ENCODE peak calls at places on chromosome 3, in four cellular contexts. U, R, B and E are unnamed samples.

GRCh38 chr3:140145501-140145900 is 210.5 kb downstream of the CLSTN2 start:
- DNase-seq in R (no peak), B (no peak), U (no peak), E (no peak)

GRCh38 chr3:68866157-68866556 is 66.2 kb downstream of the TAFA4 start:
- DNase-seq in B (no peak), U (no peak), R (no peak), E (peak)

GRCh38 chr3:57227930-57228733 is 603 bp downstream of the APPL1 start:
- DNase-seq in B (peak), U (peak), R (peak), E (peak)

GRCh38 chr3:10804183-10804648 is 11.8 kb upstream of the SLC6A11 start:
- DNase-seq in R (no peak), B (peak), U (no peak), E (peak)

GRCh38 chr3:178665747-178666146 is 129.5 kb downstream of the KCNMB2 start:
- DNase-seq in U (no peak), B (no peak), R (no peak), E (no peak)

GRCh38 chr3:10529809-10530208 is 24.4 kb upstream of the ATP2B2 start:
- DNase-seq in R (no peak), U (no peak), B (no peak), E (no peak)

GRCh38 chr3:37487785-37488184 is 313.4 kb upstream of the LRRFIP2 start:
- DNase-seq in U (no peak), R (no peak), B (no peak), E (no peak)

GRCh38 chr3:36434682-36435426 is 54.5 kb downstream of the STAC start:
- DNase-seq in U (peak), B (peak), R (no peak), E (peak)

GRCh38 chr3:142863010-142863787 is 25.7 kb downstream of the PCOLCE2 start:
- DNase-seq in B (peak), R (no peak), U (peak), E (peak)

GRCh38 chr3:133506215-133506901 is 67.1 kb upstream of the CDV3 start:
- DNase-seq in R (peak), U (no peak), B (no peak), E (no peak)

GRCh38 chr3:181913254-181913653 is 201.5 kb downstream of the SOX2 start:
- DNase-seq in B (peak), R (no peak), U (no peak), E (peak)

GRCh38 chr3:162586591-162586990 is 1090.0 kb downstream of the OTOL1 start:
- DNase-seq in U (no peak), B (no peak), R (no peak), E (no peak)

GRCh38 chr3:133722935-133723334 is 23.3 kb upstream of the TF start:
- DNase-seq in B (no peak), R (no peak), U (no peak), E (no peak)

GRCh38 chr3:10956991-10957390 is 35.6 kb upstream of the SLC6A1 start:
- DNase-seq in R (no peak), B (no peak), U (no peak), E (no peak)

GRCh38 chr3:8460815-8461482 is 40.7 kb upstream of the LMCD1 start:
- DNase-seq in B (peak), R (peak), U (peak), E (peak)

GRCh38 chr3:142904639-142905441 is 16.0 kb upstream of the PCOLCE2 start:
- DNase-seq in U (peak), R (no peak), B (peak), E (peak)

GRCh38 chr3:184325715-184326114 is 11.3 kb downstream of the EIF4G1 start:
- DNase-seq in U (no peak), R (no peak), B (no peak), E (peak)

GRCh38 chr3:183455064-183455463 is 26.6 kb upstream of the MCF2L2 start:
- DNase-seq in B (peak), R (peak), U (peak), E (peak)

GRCh38 chr3:188113761-188114160 is 40.2 kb upstream of the LPP start:
- DNase-seq in R (no peak), U (no peak), B (no peak), E (no peak)

GRCh38 chr3:158718490-158719170 is 13.6 kb downstream of the RARRES1 start:
- DNase-seq in R (peak), B (peak), U (peak), E (peak)

DNA sequence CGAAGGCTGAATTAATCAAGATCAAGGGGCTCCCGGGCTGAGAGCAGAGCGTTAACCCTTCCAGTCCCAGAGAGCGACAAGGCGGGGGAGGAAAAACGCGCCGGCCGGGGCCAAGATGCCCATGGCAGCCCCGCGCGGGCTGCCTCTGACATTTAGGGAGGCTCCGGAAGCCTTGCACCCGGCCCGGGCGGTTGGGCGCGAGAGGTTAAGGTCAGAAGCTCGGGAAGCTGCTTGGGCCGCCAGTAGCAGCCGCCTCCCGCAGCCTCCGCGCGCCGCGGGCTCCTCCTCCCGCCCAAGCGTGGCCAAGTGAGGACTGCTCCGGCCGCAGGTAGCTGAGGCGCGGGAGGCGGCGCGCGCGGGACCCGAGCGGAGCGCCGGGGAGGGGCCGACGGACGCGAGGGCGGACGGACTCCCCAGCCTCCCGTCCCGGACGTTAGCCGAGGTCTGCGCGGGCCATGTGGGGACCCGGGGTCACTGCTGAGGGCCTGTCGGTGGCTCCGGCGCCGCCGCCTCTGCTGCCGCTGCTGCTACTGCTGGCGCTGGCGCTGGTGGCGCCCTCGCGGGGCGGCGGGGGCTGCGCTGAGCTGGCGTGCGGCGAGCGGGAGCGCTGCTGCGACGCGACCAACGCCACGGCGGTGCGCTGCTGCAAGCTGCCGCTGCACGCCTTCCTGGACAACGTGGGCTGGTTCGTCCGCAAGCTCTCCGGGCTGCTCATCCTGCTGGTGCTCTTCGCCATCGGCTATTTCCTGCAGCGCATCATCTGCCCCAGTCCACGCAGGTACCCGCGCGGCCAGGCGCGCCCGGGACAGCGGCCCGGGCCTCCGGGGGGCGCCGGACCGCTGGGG is at the start of gene C3orf80:
- DNase-seq in B (peak), U (peak), R (peak), E (peak)
- TF ChIP-seq EZH2 in B (no peak), U (no peak), R (no peak), E (peak)

DNA sequence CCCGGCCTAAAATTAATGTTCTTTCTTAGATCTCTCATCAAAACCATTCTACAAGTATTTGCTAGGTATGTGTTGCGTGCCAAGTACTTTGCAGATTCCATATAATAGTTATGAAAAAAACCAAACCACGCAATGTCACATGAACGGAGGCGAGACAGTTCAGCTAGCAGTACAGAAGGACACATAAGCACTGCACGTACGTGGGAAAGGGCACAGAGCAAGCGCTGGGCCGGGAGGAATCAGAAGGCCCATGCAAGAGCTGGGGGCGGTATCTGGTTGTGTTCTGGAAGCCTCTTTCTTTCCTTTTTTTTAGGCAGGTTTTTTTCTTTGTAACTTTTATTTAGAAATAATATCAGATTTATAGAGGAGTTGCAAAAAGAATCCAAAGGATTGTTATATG is 11.3 kb downstream of the PDIA5 start:
- DNase-seq in B (no peak), U (no peak), R (no peak), E (no peak)
- H3K27ac ChIP-seq in B (no peak), U (no peak), R (peak), E (no peak)

GRCh38 chr3:128415110-128415772 is 51.4 kb downstream of the DNAJB8 start:
- DNase-seq in U (no peak), R (no peak), B (no peak), E (no peak)
- TF ChIP-seq EZH2 in U (no peak), R (no peak), B (no peak), E (no peak)

GRCh38 chr3:101779808-101780366 is 876 bp downstream of the NXPE3 start:
- DNase-seq in B (peak), R (no peak), U (peak), E (no peak)

GRCh38 chr3:101778385-101779046 is 495 bp upstream of the NXPE3 start:
- DNase-seq in B (no peak), R (no peak), U (no peak), E (no peak)

GRCh38 chr3:101779047-101779807 is at the start of gene NXPE3:
- DNase-seq in R (peak), U (peak), B (peak), E (peak)

GRCh38 chr3:101780661-101781060 is 1.6 kb downstream of the NXPE3 start:
- DNase-seq in R (peak), B (peak), U (peak), E (peak)

GRCh38 chr3:101781166-101781565 is 2.2 kb downstream of the NXPE3 start:
- DNase-seq in U (peak), B (no peak), R (no peak), E (no peak)
- H3K27ac ChIP-seq in U (peak), B (no peak), R (no peak), E (no peak)

GRCh38 chr3:147391726-147392082 is 14.6 kb downstream of the ZIC4 start:
- DNase-seq in R (no peak), U (no peak), B (no peak), E (no peak)

GRCh38 chr3:147390589-147391569 is 15.5 kb downstream of the ZIC4 start:
- DNase-seq in B (no peak), R (no peak), U (no peak), E (no peak)

GRCh38 chr3:147389265-147390175 is 16.8 kb downstream of the ZIC4 start:
- DNase-seq in B (no peak), U (no peak), R (no peak), E (no peak)

GRCh38 chr3:147387550-147388394 is 18.6 kb downstream of the ZIC4 start:
- DNase-seq in U (no peak), R (no peak), B (no peak), E (no peak)

GRCh38 chr3:147388395-147389264 is 17.7 kb downstream of the ZIC4 start:
- DNase-seq in U (no peak), B (no peak), R (no peak), E (no peak)
- TF ChIP-seq EZH2 in U (no peak), B (peak), R (peak), E (no peak)

GRCh38 chr3:141312359-141313090 is 55.8 kb upstream of the ZBTB38 start:
- DNase-seq in R (no peak), U (no peak), B (no peak), E (no peak)
- H3K27ac ChIP-seq in R (peak), U (peak), B (peak), E (peak)